ENCODE peak calls at places on chromosomes 5 and 9, in nine cellular contexts. M, P, S, H, C, J, N, O and Y are unnamed samples.

GRCh38 chr5:105544300-105544699 is 1981.7 kb upstream of the NUDT12 start:
- DNase-seq in S (no peak), P (no peak), H (no peak), M (no peak), O (no peak), C (no peak), J (no peak), N (no peak), Y (no peak)

GRCh38 chr5:158422653-158423505 is 563.9 kb upstream of the CLINT1 start:
- DNase-seq in N (no peak), J (no peak), C (no peak), M (no peak), P (no peak), S (no peak), O (no peak), H (no peak), Y (no peak)

GRCh38 chr5:135030123-135030517 is 3.9 kb downstream of the PITX1 start:
- DNase-seq in P (no peak), J (no peak), M (no peak), H (no peak), S (no peak), C (no peak), O (no peak), N (no peak), Y (no peak)

GRCh38 chr5:67209141-67209771 is 12.7 kb upstream of the CD180 start:
- DNase-seq in P (peak), H (peak), S (peak), J (peak), N (peak), O (peak), M (peak), C (peak), Y (peak)

GRCh38 chr9:20491612-20492011 is 130.7 kb downstream of the MLLT3 start:
- DNase-seq in O (no peak), C (no peak), H (no peak), N (no peak), P (no peak), S (no peak), J (no peak), M (no peak), Y (no peak)

GRCh38 chr9:38482918-38483592 is 58.8 kb upstream of the IGFBPL1 start:
- DNase-seq in J (no peak), O (no peak), P (no peak), N (no peak), C (no peak), M (no peak), S (no peak), H (peak), Y (no peak)

GRCh38 chr9:16526380-16526779 is 344.1 kb downstream of the BNC2 start:
- DNase-seq in J (no peak), H (no peak), O (no peak), C (no peak), N (no peak), P (no peak), M (peak), S (no peak), Y (no peak)

GRCh38 chr9:117543089-117543488 is 128.2 kb upstream of the ASTN2 start:
- DNase-seq in O (no peak), S (no peak), P (no peak), J (no peak), N (no peak), M (no peak), H (no peak), C (no peak), Y (no peak)

GRCh38 chr5:145712245-145712644 is 122.9 kb downstream of the PRELID2 start:
- DNase-seq in S (no peak), P (no peak), N (no peak), O (no peak), J (no peak), C (no peak), H (no peak), M (no peak), Y (no peak)

GRCh38 chr5:40499514-40500273 is 180.0 kb upstream of the PTGER4 start:
- DNase-seq in S (peak), O (no peak), H (no peak), P (no peak), M (no peak), N (no peak), J (no peak), C (no peak), Y (no peak)

GRCh38 chr9:95508242-95508967 is 8.4 kb downstream of the PTCH1 start:
- DNase-seq in M (no peak), P (no peak), N (no peak), S (no peak), O (peak), C (no peak), J (no peak), H (no peak), Y (no peak)

GRCh38 chr5:683619-684481 is 9.3 kb downstream of the TPPP start:
- DNase-seq in P (no peak), C (no peak), N (no peak), S (no peak), J (no peak), M (no peak), O (no peak), H (no peak), Y (no peak)

GRCh38 chr9:120741701-120742100 is 27.4 kb upstream of the MEGF9 start:
- DNase-seq in S (no peak), H (no peak), J (no peak), M (no peak), N (no peak), O (no peak), C (no peak), P (no peak), Y (no peak)

GRCh38 chr9:97412628-97413382 is 909 bp downstream of the TDRD7 start:
- DNase-seq in N (no peak), H (peak), M (peak), O (peak), P (no peak), J (no peak), S (no peak), C (no peak), Y (no peak)

GRCh38 chr5:23684103-23684502 is 176.7 kb downstream of the PRDM9 start:
- DNase-seq in J (no peak), H (no peak), C (no peak), N (no peak), M (no peak), O (no peak), P (no peak), S (no peak), Y (no peak)

GRCh38 chr5:167899490-167899889 is 392.0 kb upstream of the WWC1 start:
- DNase-seq in C (no peak), P (no peak), S (no peak), N (no peak), M (peak), J (no peak), H (peak), O (no peak), Y (peak)

GRCh38 chr9:130172161-130172857 is at the start of gene NCS1:
- DNase-seq in C (no peak), O (no peak), N (peak), J (peak), H (peak), S (peak), P (no peak), M (peak), Y (no peak)

GRCh38 chr9:96014078-96014477 is 138.6 kb downstream of the ERCC6L2 start:
- DNase-seq in N (no peak), C (no peak), O (peak), P (no peak), H (no peak), S (no peak), M (no peak), J (no peak), Y (no peak)